ENCODE peak calls at places on chromosomes 11 and 22, in four cellular contexts. L is pancreas, U is foreskin fibroblast, W is NB4. R is an unnamed sample.

GRCh38 chr11:1407668-1408067 is 17.9 kb downstream of the BRSK2 start:
- DNase-seq in U (no peak), L (peak; percentile 59), W (no peak), R (no peak)

GRCh38 chr22:32839776-32840571 is 38.5 kb downstream of the TIMP3 start:
- DNase-seq in W (no peak), L (no peak), U (no peak), R (no peak)

GRCh38 chr22:43337385-43337784 is 5.8 kb downstream of the SCUBE1 start:
- DNase-seq in W (no peak), U (peak; percentile 13), L (no peak), R (no peak)

GRCh38 chr11:61587541-61587941 is 6.7 kb upstream of the SYT7 start:
- DNase-seq in L (peak; percentile 35), W (no peak), U (peak; percentile 73), R (no peak)

GRCh38 chr11:65916391-65916790 is 2.5 kb downstream of the C11orf68 start:
- DNase-seq in W (no peak), U (no peak), L (no peak), R (no peak)

GRCh38 chr22:40031766-40032470 is 37.2 kb downstream of the FAM83F start:
- DNase-seq in U (peak; percentile 60), W (peak; percentile 40), L (no peak), R (no peak)

GRCh38 chr11:116471608-116472007 is 301.2 kb downstream of the BUD13 start:
- DNase-seq in W (no peak), U (peak; percentile 1), L (no peak), R (no peak)

GRCh38 chr11:6096417-6096816 is 11.1 kb upstream of the OR56B4 start:
- DNase-seq in U (no peak), W (no peak), L (no peak), R (no peak)

GRCh38 chr11:43789700-43790443 is 90.8 kb upstream of the ALKBH3 start:
- DNase-seq in U (peak; percentile 80), W (no peak), L (no peak), R (no peak)

GRCh38 chr11:61267437-61267841 is 26.5 kb downstream of the PGA5 start:
- DNase-seq in L (peak; percentile 19), U (no peak), W (no peak), R (no peak)

GRCh38 chr11:110366234-110366633 is 63.5 kb upstream of the FDX1 start:
- DNase-seq in W (no peak), L (peak; percentile 58), U (peak; percentile 15), R (no peak)

GRCh38 chr22:27386186-27386585 is 415.4 kb downstream of the MN1 start:
- DNase-seq in L (no peak), U (no peak), W (no peak), R (no peak)

GRCh38 chr11:86553322-86553721 is 119.1 kb downstream of the ME3 start:
- DNase-seq in W (no peak), U (no peak), L (no peak), R (no peak)

GRCh38 chr11:67633758-67634365 is 4.1 kb upstream of the NUDT8 start:
- DNase-seq in U (no peak), W (no peak), L (no peak), R (no peak)

GRCh38 chr11:58034471-58034870 is 3.7 kb downstream of the OR6Q1 start:
- DNase-seq in L (no peak), W (no peak), U (no peak), R (no peak)

GRCh38 chr11:1921576-1922141 is 2.2 kb downstream of the TNNT3 start:
- DNase-seq in W (no peak), U (peak; percentile 41), L (no peak), R (no peak)

DNA sequence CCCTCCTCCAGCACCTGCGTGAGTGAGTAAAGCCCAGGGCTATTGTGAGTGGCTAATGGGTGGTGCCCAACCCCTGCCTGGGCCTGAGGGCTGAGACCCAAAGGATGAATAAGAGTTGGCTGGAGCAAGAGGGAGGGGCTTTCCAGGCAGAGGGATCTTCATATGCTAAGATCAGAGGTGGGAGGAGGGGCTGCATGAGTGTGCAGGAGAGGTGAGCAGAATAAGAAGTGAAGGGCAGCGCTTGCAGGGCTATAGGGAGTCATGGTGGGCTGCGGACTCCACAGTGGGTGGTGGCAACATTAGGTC is 3.9 kb downstream of the EMID1 start:
- DNase-seq in U (no peak), W (no peak), L (no peak), R (no peak)
- H3K4me3 ChIP-seq in U (no peak overlapping the region), W (peak overlapping the region; percentile 40), L (no peak overlapping the region), R (no peak overlapping the region)

DNA sequence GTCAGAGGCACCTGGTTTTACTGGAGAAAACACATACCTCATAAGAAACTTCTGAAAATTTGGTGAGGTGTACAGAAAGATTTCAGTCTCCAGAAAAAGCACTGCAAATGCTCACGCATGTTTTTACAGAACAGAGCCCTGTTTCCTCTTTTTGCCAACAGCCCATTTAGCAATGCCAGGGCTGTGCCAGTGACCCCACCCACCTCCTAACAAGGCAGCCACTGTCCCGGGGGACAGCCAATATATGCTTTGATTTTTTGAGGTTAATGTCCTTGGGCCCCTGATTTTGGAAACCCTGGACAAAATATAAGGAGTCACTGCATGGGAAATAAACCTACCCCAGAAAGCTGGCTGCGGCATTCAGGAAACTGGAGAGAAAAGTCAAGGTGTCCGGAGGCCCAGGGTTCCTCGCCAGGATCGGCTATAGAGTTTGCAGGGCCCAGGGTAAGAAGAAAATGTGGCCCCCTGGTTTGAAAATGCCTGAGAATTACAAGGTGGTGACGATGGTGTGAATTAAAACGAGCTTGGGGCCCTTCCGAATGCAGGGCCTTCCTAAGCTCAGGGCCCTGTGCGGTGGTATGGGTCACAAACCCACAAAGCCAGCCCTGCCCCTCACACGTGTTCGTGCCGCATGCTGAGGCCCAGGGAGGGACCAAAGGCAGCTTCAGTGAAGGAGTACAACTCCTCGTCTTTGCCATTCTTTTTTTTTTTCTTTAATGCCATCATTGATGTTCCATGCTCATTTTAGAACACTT is 71.1 kb upstream of the WNT7B start:
- DNase-seq in U (no peak), W (peak; percentile 58), L (peak; percentile 26), R (no peak)
- H3K4me3 ChIP-seq in U (no peak overlapping the region), W (no peak overlapping the region), L (no peak overlapping the region), R (no peak overlapping the region)

DNA sequence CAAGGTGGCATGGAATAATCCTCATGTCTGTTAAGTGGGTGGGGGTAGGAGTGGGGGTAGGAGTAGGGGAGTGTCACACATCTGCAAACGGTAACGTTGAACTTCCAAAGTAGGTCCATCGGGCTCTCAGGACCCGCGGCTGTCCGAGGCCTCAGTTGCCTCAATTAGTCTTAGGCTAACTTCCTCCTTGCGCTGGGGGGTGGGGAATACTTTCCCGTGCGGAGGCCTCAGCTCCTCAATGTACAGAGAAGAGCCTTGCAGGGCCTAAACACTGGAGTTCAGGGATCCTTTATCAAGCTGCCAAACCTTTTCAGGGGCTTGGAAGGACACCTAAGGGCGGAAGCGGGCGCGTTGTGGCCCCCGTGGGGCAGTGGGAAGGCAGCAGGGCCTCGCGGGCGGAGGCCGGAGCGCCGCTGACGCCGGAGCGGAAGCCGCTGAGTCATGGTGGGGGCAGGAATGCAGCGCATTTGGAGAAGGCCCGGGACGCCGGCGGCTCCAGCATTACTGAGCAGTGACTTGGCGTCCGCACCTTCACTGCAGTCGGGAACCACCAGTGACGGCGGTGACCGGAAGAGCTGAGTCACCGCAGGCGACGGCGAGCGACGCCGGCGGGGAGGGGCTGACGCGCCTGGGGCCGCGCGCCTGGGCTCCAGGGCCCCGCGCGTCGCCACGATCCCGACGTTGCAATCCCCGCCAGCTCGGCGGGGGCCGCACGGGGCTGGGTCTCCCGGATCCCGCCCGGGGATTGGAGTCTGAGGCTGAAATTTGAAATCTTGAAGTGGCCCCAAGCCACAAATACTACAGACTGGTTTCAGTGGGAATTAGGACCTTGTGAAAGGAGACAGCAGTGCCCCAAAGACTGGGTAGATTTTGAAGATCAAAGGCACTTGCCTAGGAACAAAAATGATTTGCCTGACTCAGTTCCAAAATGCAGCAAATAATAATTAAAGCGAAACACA is 20.2 kb upstream of the IPO7 start:
- DNase-seq in L (peak; percentile 97), W (peak; percentile 98), U (peak; percentile 99), R (no peak)
- H3K4me3 ChIP-seq in L (peak overlapping the region; percentile 11), W (peak overlapping the region; percentile 66), U (peak overlapping the region; percentile 38), R (peak overlapping the region; percentile 56)

DNA sequence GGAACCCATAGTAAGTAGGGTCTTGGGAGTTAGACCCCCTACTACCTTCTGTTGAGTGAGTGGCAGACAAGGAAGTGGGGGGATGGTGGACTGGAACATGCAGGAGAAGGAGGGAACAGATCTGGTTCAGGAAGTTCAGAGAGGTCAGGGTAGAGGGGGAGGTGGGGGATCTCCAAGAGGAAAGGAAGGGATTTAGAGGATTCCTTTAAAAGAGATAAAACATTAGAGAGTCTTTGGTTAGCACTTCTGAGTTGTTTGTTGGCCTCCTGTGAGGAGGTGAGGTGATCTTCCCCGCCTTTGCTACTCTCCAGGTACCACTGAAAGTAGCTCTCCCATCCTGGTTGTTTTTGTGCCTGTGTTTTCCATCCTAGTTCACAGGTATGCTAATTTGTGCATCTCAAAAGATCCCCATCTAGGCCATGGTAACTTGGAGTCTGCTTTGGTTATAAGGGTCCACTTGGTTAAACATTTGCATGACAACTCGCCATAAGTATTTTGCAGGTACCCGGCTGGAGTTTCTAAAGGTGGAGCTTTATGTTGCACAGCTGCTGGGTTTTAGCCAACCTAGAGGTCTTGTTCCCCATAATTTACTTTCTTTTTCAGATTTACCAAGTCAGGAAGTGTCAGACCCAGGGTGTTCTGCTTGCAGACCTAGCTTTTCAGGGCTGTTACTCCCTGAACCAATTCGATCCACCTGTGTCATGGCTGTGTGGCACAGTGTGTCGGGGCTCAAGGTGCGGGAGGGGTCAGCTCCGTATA is 79.3 kb upstream of the SORL1 start:
- DNase-seq in L (no peak), U (no peak), W (peak; percentile 40), R (no peak)
- H3K4me3 ChIP-seq in L (no peak overlapping the region), U (no peak overlapping the region), W (no peak overlapping the region), R (no peak overlapping the region)

GRCh38 chr11:69963533-69964246 is 114.4 kb upstream of the ANO1 start:
- DNase-seq in L (no peak), U (no peak), W (no peak), R (no peak)
- H3K4me3 ChIP-seq in L (no peak overlapping the region), U (no peak overlapping the region), W (no peak overlapping the region), R (no peak overlapping the region)

GRCh38 chr11:64181506-64182411 is 4.2 kb upstream of the STIP1 start:
- DNase-seq in W (peak; percentile 96), U (peak; percentile 97), L (peak; percentile 93), R (no peak)
- H3K4me3 ChIP-seq in W (peak overlapping the region; percentile 47), U (peak overlapping the region; percentile 18), L (no peak overlapping the region), R (no peak overlapping the region)

GRCh38 chr22:24989541-24989951 is 37.0 kb downstream of the KIAA1671 start:
- DNase-seq in W (no peak), U (no peak), L (no peak), R (no peak)

GRCh38 chr22:24985824-24986214 is 33.3 kb downstream of the KIAA1671 start:
- DNase-seq in U (peak; percentile 29), L (no peak), W (peak; percentile 36), R (no peak)

GRCh38 chr22:24990344-24990905 is 37.9 kb downstream of the KIAA1671 start:
- DNase-seq in W (no peak), U (no peak), L (no peak), R (no peak)

GRCh38 chr22:24986816-24987215 is 34.3 kb downstream of the KIAA1671 start:
- DNase-seq in L (no peak), W (no peak), U (no peak), R (no peak)

GRCh38 chr22:24989135-24989534 is 36.6 kb downstream of the KIAA1671 start:
- DNase-seq in U (no peak), W (no peak), L (no peak), R (no peak)
- H3K4me3 ChIP-seq in U (no peak overlapping the region), W (no peak overlapping the region), L (no peak overlapping the region), R (no peak overlapping the region)